ENCODE peak calls at places on chromosomes 5 and 9, in eight cellular contexts. One of them, this sample, is unnamed.

GRCh38 chr5:157446077-157446930 is 13.7 kb upstream of the NIPAL4 start:
- DNase-seq in fibroblast of lung: no peak
- DNase-seq in stimulated activated CD8-positive, alpha-beta memory T cell treated with anti-CD3 and anti-CD28 coated beads, Interleukin-2, amount 100 ng/mL, for 48 hours: no peak
- DNase-seq in M059J: no peak
- DNase-seq in fibroblast of the conjunctiva: no peak
- DNase-seq in T-helper 1 cell: no peak
- DNase-seq in NCI-H748 treated with DMSO at 0.1 percent for 48 hours: no peak
- DNase-seq in HEK293T: no peak
- DNase-seq in this sample: no peak

GRCh38 chr9:96139592-96140251 is 162.3 kb downstream of the HSD17B3 start:
- DNase-seq in T-helper 1 cell: no peak
- DNase-seq in fibroblast of lung: peak
- DNase-seq in M059J: peak
- DNase-seq in fibroblast of the conjunctiva: peak
- DNase-seq in stimulated activated CD8-positive, alpha-beta memory T cell treated with anti-CD3 and anti-CD28 coated beads, Interleukin-2, amount 100 ng/mL, for 48 hours: no peak
- DNase-seq in HEK293T: no peak
- DNase-seq in NCI-H748 treated with DMSO at 0.1 percent for 48 hours: peak
- DNase-seq in this sample: no peak

GRCh38 chr5:176785184-176786145 is 24.9 kb upstream of the UNC5A start:
- DNase-seq in T-helper 1 cell: no peak
- DNase-seq in M059J: no peak
- DNase-seq in NCI-H748 treated with DMSO at 0.1 percent for 48 hours: no peak
- DNase-seq in fibroblast of the conjunctiva: no peak
- DNase-seq in HEK293T: no peak
- DNase-seq in fibroblast of lung: no peak
- DNase-seq in stimulated activated CD8-positive, alpha-beta memory T cell treated with anti-CD3 and anti-CD28 coated beads, Interleukin-2, amount 100 ng/mL, for 48 hours: no peak
- DNase-seq in this sample: no peak

GRCh38 chr9:135036861-135037465 is 50.5 kb upstream of the OLFM1 start:
- DNase-seq in NCI-H748 treated with DMSO at 0.1 percent for 48 hours: no peak
- DNase-seq in T-helper 1 cell: no peak
- DNase-seq in HEK293T: no peak
- DNase-seq in fibroblast of the conjunctiva: no peak
- DNase-seq in fibroblast of lung: no peak
- DNase-seq in M059J: no peak
- DNase-seq in stimulated activated CD8-positive, alpha-beta memory T cell treated with anti-CD3 and anti-CD28 coated beads, Interleukin-2, amount 100 ng/mL, for 48 hours: no peak
- DNase-seq in this sample: no peak

GRCh38 chr5:135761746-135762145 is 72.7 kb upstream of the SLC25A48 start:
- DNase-seq in T-helper 1 cell: no peak
- DNase-seq in M059J: no peak
- DNase-seq in stimulated activated CD8-positive, alpha-beta memory T cell treated with anti-CD3 and anti-CD28 coated beads, Interleukin-2, amount 100 ng/mL, for 48 hours: no peak
- DNase-seq in fibroblast of the conjunctiva: no peak
- DNase-seq in fibroblast of lung: no peak
- DNase-seq in NCI-H748 treated with DMSO at 0.1 percent for 48 hours: no peak
- DNase-seq in HEK293T: no peak
- DNase-seq in this sample: no peak

GRCh38 chr9:116066221-116066620 is 87.4 kb upstream of the PAPPA start:
- DNase-seq in stimulated activated CD8-positive, alpha-beta memory T cell treated with anti-CD3 and anti-CD28 coated beads, Interleukin-2, amount 100 ng/mL, for 48 hours: no peak
- DNase-seq in M059J: no peak
- DNase-seq in fibroblast of the conjunctiva: no peak
- DNase-seq in T-helper 1 cell: no peak
- DNase-seq in HEK293T: no peak
- DNase-seq in NCI-H748 treated with DMSO at 0.1 percent for 48 hours: no peak
- DNase-seq in fibroblast of lung: no peak
- DNase-seq in this sample: no peak

GRCh38 chr5:150230842-150231241 is 41.0 kb downstream of the SLC6A7 start:
- DNase-seq in M059J: no peak
- DNase-seq in stimulated activated CD8-positive, alpha-beta memory T cell treated with anti-CD3 and anti-CD28 coated beads, Interleukin-2, amount 100 ng/mL, for 48 hours: no peak
- DNase-seq in T-helper 1 cell: no peak
- DNase-seq in fibroblast of lung: no peak
- DNase-seq in NCI-H748 treated with DMSO at 0.1 percent for 48 hours: no peak
- DNase-seq in HEK293T: no peak
- DNase-seq in fibroblast of the conjunctiva: no peak
- DNase-seq in this sample: no peak

GRCh38 chr5:163941068-163941467 is 435.6 kb downstream of the MAT2B start:
- DNase-seq in NCI-H748 treated with DMSO at 0.1 percent for 48 hours: no peak
- DNase-seq in M059J: no peak
- DNase-seq in T-helper 1 cell: no peak
- DNase-seq in fibroblast of lung: no peak
- DNase-seq in fibroblast of the conjunctiva: no peak
- DNase-seq in stimulated activated CD8-positive, alpha-beta memory T cell treated with anti-CD3 and anti-CD28 coated beads, Interleukin-2, amount 100 ng/mL, for 48 hours: no peak
- DNase-seq in HEK293T: no peak
- DNase-seq in this sample: no peak

GRCh38 chr9:89179535-89179919 is 909 bp upstream of the SHC3 start:
- DNase-seq in NCI-H748 treated with DMSO at 0.1 percent for 48 hours: no peak
- DNase-seq in fibroblast of the conjunctiva: no peak
- DNase-seq in M059J: peak
- DNase-seq in fibroblast of lung: peak
- DNase-seq in T-helper 1 cell: no peak
- DNase-seq in stimulated activated CD8-positive, alpha-beta memory T cell treated with anti-CD3 and anti-CD28 coated beads, Interleukin-2, amount 100 ng/mL, for 48 hours: no peak
- DNase-seq in HEK293T: no peak
- DNase-seq in this sample: no peak

GRCh38 chr5:10668697-10669096 is 92.3 kb downstream of the DAP start:
- DNase-seq in HEK293T: no peak
- DNase-seq in NCI-H748 treated with DMSO at 0.1 percent for 48 hours: no peak
- DNase-seq in T-helper 1 cell: no peak
- DNase-seq in fibroblast of the conjunctiva: no peak
- DNase-seq in fibroblast of lung: peak
- DNase-seq in stimulated activated CD8-positive, alpha-beta memory T cell treated with anti-CD3 and anti-CD28 coated beads, Interleukin-2, amount 100 ng/mL, for 48 hours: no peak
- DNase-seq in M059J: peak
- DNase-seq in this sample: no peak

GRCh38 chr5:55306641-55307382 is 682 bp downstream of the DHX29 start:
- DNase-seq in stimulated activated CD8-positive, alpha-beta memory T cell treated with anti-CD3 and anti-CD28 coated beads, Interleukin-2, amount 100 ng/mL, for 48 hours: no peak
- DNase-seq in HEK293T: peak
- DNase-seq in fibroblast of the conjunctiva: no peak
- DNase-seq in M059J: peak
- DNase-seq in NCI-H748 treated with DMSO at 0.1 percent for 48 hours: no peak
- DNase-seq in fibroblast of lung: no peak
- DNase-seq in T-helper 1 cell: no peak
- DNase-seq in this sample: no peak

GRCh38 chr9:19000133-19000532 is 32.9 kb downstream of the SAXO1 start:
- DNase-seq in M059J: no peak
- DNase-seq in fibroblast of the conjunctiva: no peak
- DNase-seq in HEK293T: no peak
- DNase-seq in fibroblast of lung: no peak
- DNase-seq in NCI-H748 treated with DMSO at 0.1 percent for 48 hours: no peak
- DNase-seq in stimulated activated CD8-positive, alpha-beta memory T cell treated with anti-CD3 and anti-CD28 coated beads, Interleukin-2, amount 100 ng/mL, for 48 hours: no peak
- DNase-seq in T-helper 1 cell: no peak
- DNase-seq in this sample: no peak

GRCh38 chr5:41256400-41256799 is 43.1 kb upstream of the C6 start:
- DNase-seq in T-helper 1 cell: no peak
- DNase-seq in fibroblast of lung: peak
- DNase-seq in HEK293T: no peak
- DNase-seq in stimulated activated CD8-positive, alpha-beta memory T cell treated with anti-CD3 and anti-CD28 coated beads, Interleukin-2, amount 100 ng/mL, for 48 hours: no peak
- DNase-seq in fibroblast of the conjunctiva: no peak
- DNase-seq in NCI-H748 treated with DMSO at 0.1 percent for 48 hours: no peak
- DNase-seq in M059J: peak
- DNase-seq in this sample: no peak

GRCh38 chr5:124746252-124746915 is at the start of gene ZNF608:
- DNase-seq in NCI-H748 treated with DMSO at 0.1 percent for 48 hours: peak
- DNase-seq in M059J: peak
- DNase-seq in fibroblast of lung: peak
- DNase-seq in stimulated activated CD8-positive, alpha-beta memory T cell treated with anti-CD3 and anti-CD28 coated beads, Interleukin-2, amount 100 ng/mL, for 48 hours: no peak
- DNase-seq in T-helper 1 cell: no peak
- DNase-seq in fibroblast of the conjunctiva: peak
- DNase-seq in HEK293T: no peak
- DNase-seq in this sample: no peak

GRCh38 chr5:40746703-40747102 is 9.1 kb downstream of the TTC33 start:
- DNase-seq in fibroblast of lung: no peak
- DNase-seq in fibroblast of the conjunctiva: no peak
- DNase-seq in T-helper 1 cell: no peak
- DNase-seq in NCI-H748 treated with DMSO at 0.1 percent for 48 hours: no peak
- DNase-seq in stimulated activated CD8-positive, alpha-beta memory T cell treated with anti-CD3 and anti-CD28 coated beads, Interleukin-2, amount 100 ng/mL, for 48 hours: no peak
- DNase-seq in M059J: no peak
- DNase-seq in HEK293T: no peak
- DNase-seq in this sample: no peak

GRCh38 chr9:95425910-95426551 is 90.7 kb downstream of the PTCH1 start:
- DNase-seq in stimulated activated CD8-positive, alpha-beta memory T cell treated with anti-CD3 and anti-CD28 coated beads, Interleukin-2, amount 100 ng/mL, for 48 hours: no peak
- DNase-seq in NCI-H748 treated with DMSO at 0.1 percent for 48 hours: peak
- DNase-seq in T-helper 1 cell: no peak
- DNase-seq in M059J: peak
- DNase-seq in fibroblast of the conjunctiva: no peak
- DNase-seq in fibroblast of lung: peak
- DNase-seq in HEK293T: no peak
- DNase-seq in this sample: no peak

GRCh38 chr5:144328505-144328904 is 157.8 kb downstream of the KCTD16 start:
- DNase-seq in fibroblast of the conjunctiva: no peak
- DNase-seq in T-helper 1 cell: no peak
- DNase-seq in NCI-H748 treated with DMSO at 0.1 percent for 48 hours: peak
- DNase-seq in M059J: no peak
- DNase-seq in stimulated activated CD8-positive, alpha-beta memory T cell treated with anti-CD3 and anti-CD28 coated beads, Interleukin-2, amount 100 ng/mL, for 48 hours: no peak
- DNase-seq in HEK293T: no peak
- DNase-seq in fibroblast of lung: no peak
- DNase-seq in this sample: no peak

GRCh38 chr5:158382473-158382872 is 523.5 kb upstream of the CLINT1 start:
- DNase-seq in NCI-H748 treated with DMSO at 0.1 percent for 48 hours: no peak
- DNase-seq in T-helper 1 cell: no peak
- DNase-seq in stimulated activated CD8-positive, alpha-beta memory T cell treated with anti-CD3 and anti-CD28 coated beads, Interleukin-2, amount 100 ng/mL, for 48 hours: peak
- DNase-seq in M059J: peak
- DNase-seq in fibroblast of the conjunctiva: peak
- DNase-seq in fibroblast of lung: peak
- DNase-seq in HEK293T: peak
- DNase-seq in this sample: no peak

GRCh38 chr9:88075966-88076285 is 62.3 kb downstream of the SPATA31C2 start:
- DNase-seq in fibroblast of the conjunctiva: no peak
- DNase-seq in NCI-H748 treated with DMSO at 0.1 percent for 48 hours: peak
- DNase-seq in stimulated activated CD8-positive, alpha-beta memory T cell treated with anti-CD3 and anti-CD28 coated beads, Interleukin-2, amount 100 ng/mL, for 48 hours: no peak
- DNase-seq in HEK293T: no peak
- DNase-seq in M059J: no peak
- DNase-seq in fibroblast of lung: no peak
- DNase-seq in T-helper 1 cell: no peak
- DNase-seq in this sample: no peak

GRCh38 chr9:110099236-110099741 is 108.7 kb downstream of the C9orf152 start:
- DNase-seq in M059J: peak
- DNase-seq in HEK293T: no peak
- DNase-seq in stimulated activated CD8-positive, alpha-beta memory T cell treated with anti-CD3 and anti-CD28 coated beads, Interleukin-2, amount 100 ng/mL, for 48 hours: no peak
- DNase-seq in NCI-H748 treated with DMSO at 0.1 percent for 48 hours: no peak
- DNase-seq in fibroblast of lung: peak
- DNase-seq in fibroblast of the conjunctiva: peak
- DNase-seq in T-helper 1 cell: no peak
- DNase-seq in this sample: no peak

GRCh38 chr9:96344458-96345180 is 38.9 kb downstream of the SLC35D2 start:
- DNase-seq in HEK293T: peak
- DNase-seq in stimulated activated CD8-positive, alpha-beta memory T cell treated with anti-CD3 and anti-CD28 coated beads, Interleukin-2, amount 100 ng/mL, for 48 hours: no peak
- DNase-seq in NCI-H748 treated with DMSO at 0.1 percent for 48 hours: peak
- DNase-seq in T-helper 1 cell: no peak
- DNase-seq in fibroblast of the conjunctiva: peak
- DNase-seq in fibroblast of lung: peak
- DNase-seq in M059J: peak
- DNase-seq in this sample: no peak

This sample was measured in activated CD4-positive, alpha-beta T cell treated with anti-CD3 and anti-CD28 coated beads for 4 hours.